ENCODE peak calls at places on chromosome 4, in six cellular contexts. Q, C, N, E, A and G are unnamed samples. For H3K9me3, the result is how much of the 10 kb centered on the place peaks cover.

GRCh38 chr4:108601517-108601916 is 18.9 kb upstream of the RPL34 start:
- DNase-seq in N (peak), C (no peak), Q (no peak), A (no peak), E (no peak), G (no peak)

GRCh38 chr4:3294401-3295241 is 1.8 kb downstream of the RGS12 start:
- DNase-seq in C (peak), Q (peak), A (no peak), E (no peak), N (no peak), G (no peak)

GRCh38 chr4:117324851-117325491 is 239.6 kb upstream of the TRAM1L1 start:
- DNase-seq in C (no peak), Q (peak), E (no peak), A (no peak), N (no peak), G (no peak)

GRCh38 chr4:26083987-26084386 is 170.0 kb downstream of the SMIM20 start:
- DNase-seq in A (no peak), N (no peak), E (no peak), C (no peak), Q (no peak), G (peak)

GRCh38 chr4:109803924-109804571 is 2.2 kb upstream of the CFI start:
- DNase-seq in N (peak), Q (no peak), E (peak), C (no peak), A (no peak), G (no peak)

GRCh38 chr4:153616005-153616555 is 68.0 kb upstream of the TLR2 start:
- DNase-seq in C (no peak), N (no peak), A (no peak), Q (no peak), E (no peak), G (no peak)

GRCh38 chr4:169270156-169270809 is 473 bp downstream of the SH3RF1 start:
- DNase-seq in E (peak), N (peak), A (no peak), Q (peak), C (peak), G (no peak)

GRCh38 chr4:186948361-186949291 is 225.0 kb upstream of the FAT1 start:
- DNase-seq in N (no peak), A (no peak), E (peak), Q (peak), C (no peak), G (no peak)

GRCh38 chr4:37389967-37390580 is 145.5 kb downstream of the NWD2 start:
- DNase-seq in C (no peak), N (peak), A (no peak), E (peak), Q (no peak), G (peak)

GRCh38 chr4:30717208-30718020 is 2.8 kb upstream of the PCDH7 start:
- DNase-seq in A (no peak), C (peak), N (no peak), E (peak), Q (no peak), G (no peak)

GRCh38 chr4:18957721-18958120 is 936.2 kb upstream of the LCORL start:
- DNase-seq in E (no peak), A (no peak), N (no peak), Q (no peak), C (no peak), G (no peak)

GRCh38 chr4:18954538-18954937 is 933.0 kb upstream of the LCORL start:
- DNase-seq in A (no peak), E (no peak), C (no peak), Q (no peak), N (no peak), G (no peak)

GRCh38 chr4:18953613-18954012 is 932.1 kb upstream of the LCORL start:
- DNase-seq in A (no peak), C (no peak), E (no peak), Q (no peak), N (no peak), G (no peak)
- H3K9me3 ChIP-seq in A (under half), C (under half), E (under half), Q (under half), N (under half), G (under half)

DNA sequence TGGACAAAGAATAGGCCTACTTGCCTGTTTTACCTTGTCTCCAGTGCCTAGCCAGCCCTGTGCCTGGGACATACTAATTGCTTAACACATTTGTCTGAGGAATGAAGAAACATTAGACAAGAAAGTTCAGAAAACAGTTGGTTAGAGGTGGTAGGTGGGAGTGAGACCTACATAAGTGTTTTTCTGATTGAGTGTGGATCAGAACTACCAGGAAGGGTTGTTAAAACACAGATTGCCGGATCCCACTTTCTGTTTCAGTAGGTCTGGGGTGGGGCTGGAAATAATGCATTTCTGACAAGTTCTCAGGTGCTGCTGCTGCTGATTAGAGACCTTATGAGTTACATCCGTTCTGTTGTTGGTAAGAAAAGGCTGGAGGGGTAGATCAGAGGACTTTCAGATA is 5.7 kb upstream of the JADE1 start:
- DNase-seq in Q (no peak), E (no peak), C (no peak), A (no peak), N (peak), G (no peak)
- H3K9me3 ChIP-seq in Q (under half), E (under half), C (under half), A (under half), N (under half), G (under half)

GRCh38 chr4:84786478-84786877 is 180.0 kb downstream of the WDFY3 start:
- DNase-seq in E (no peak), A (no peak), C (no peak), N (no peak), Q (no peak), G (no peak)

GRCh38 chr4:84778041-84778440 is 188.4 kb downstream of the WDFY3 start:
- DNase-seq in C (no peak), Q (no peak), E (no peak), A (no peak), N (no peak), G (no peak)

GRCh38 chr4:84780719-84781118 is 185.8 kb downstream of the WDFY3 start:
- DNase-seq in Q (no peak), E (no peak), A (no peak), C (no peak), N (no peak), G (no peak)

GRCh38 chr4:84782517-84782916 is 184.0 kb downstream of the WDFY3 start:
- DNase-seq in C (no peak), A (no peak), Q (no peak), E (no peak), N (no peak), G (no peak)
- H3K9me3 ChIP-seq in C (under half), A (under half), Q (under half), E (under half), N (under half), G (under half)

GRCh38 chr4:386708-387105 is 49.1 kb downstream of the ZNF141 start:
- DNase-seq in E (no peak), Q (no peak), N (no peak), A (no peak), C (no peak), G (no peak)

GRCh38 chr4:385934-386707 is 48.5 kb downstream of the ZNF141 start:
- DNase-seq in Q (no peak), A (no peak), C (no peak), N (no peak), E (no peak), G (no peak)

GRCh38 chr4:384311-385010 is 46.8 kb downstream of the ZNF141 start:
- DNase-seq in E (no peak), Q (no peak), C (no peak), A (no peak), N (no peak), G (no peak)
- H3K9me3 ChIP-seq in E (under half), Q (under half), C (half or more), A (half or more), N (under half), G (under half)

GRCh38 chr4:104352211-104352610 is 142.5 kb downstream of the CXXC4 start:
- DNase-seq in A (no peak), N (no peak), Q (no peak), E (no peak), C (no peak), G (no peak)
- H3K9me3 ChIP-seq in A (under half), N (under half), Q (under half), E (under half), C (under half), G (under half)

GRCh38 chr4:99934891-99935290 is 11.5 kb downstream of the DNAJB14 start:
- DNase-seq in C (no peak), N (no peak), A (no peak), Q (no peak), E (no peak), G (no peak)

GRCh38 chr4:99943904-99944437 is 2.4 kb downstream of the DNAJB14 start:
- DNase-seq in C (no peak), N (no peak), A (no peak), E (no peak), Q (no peak), G (no peak)

GRCh38 chr4:99938243-99938753 is 8.1 kb downstream of the DNAJB14 start:
- DNase-seq in N (no peak), C (no peak), Q (no peak), E (no peak), A (no peak), G (no peak)
- H3K9me3 ChIP-seq in N (under half), C (under half), Q (under half), E (under half), A (under half), G (under half)

DNA sequence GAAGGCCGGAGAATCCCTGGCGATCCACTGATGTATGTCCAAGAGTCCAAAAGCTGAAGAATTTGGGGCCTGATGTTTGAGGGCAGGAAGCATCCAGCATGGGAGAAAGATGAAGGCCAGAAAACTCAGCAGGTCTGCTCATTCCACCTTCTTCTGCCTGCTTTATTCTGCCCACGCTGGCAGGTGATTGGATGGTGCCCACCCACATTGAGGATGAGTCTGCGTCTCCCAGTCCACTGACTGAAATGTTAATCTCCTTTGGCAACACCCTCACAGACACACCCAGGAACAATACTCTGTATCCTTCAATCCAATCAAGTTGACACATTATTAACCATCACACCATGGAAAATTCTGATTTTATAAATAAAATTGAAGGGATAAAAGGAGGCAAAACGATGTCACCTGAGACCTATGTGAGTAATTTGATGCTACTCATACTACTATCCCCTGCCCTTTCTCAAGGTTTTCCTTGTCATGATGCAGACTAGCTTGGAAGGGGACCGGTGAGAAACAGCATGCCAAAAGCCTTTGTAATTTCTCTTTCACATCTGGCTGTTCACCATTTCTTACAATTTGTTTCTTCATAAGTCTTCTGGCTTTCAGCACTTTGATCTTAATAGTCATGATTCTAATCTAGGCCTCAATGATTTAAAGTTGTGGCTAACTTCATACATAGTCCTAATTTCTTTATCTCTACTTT is 9.7 kb upstream of the PYURF start:
- DNase-seq in Q (no peak), C (no peak), N (no peak), E (no peak), A (no peak), G (no peak)
- H3K9me3 ChIP-seq in Q (under half), C (under half), N (under half), E (under half), A (under half), G (under half)

GRCh38 chr4:256492-256891 is 48.8 kb downstream of the ZNF732 start:
- DNase-seq in Q (no peak), C (no peak), N (no peak), E (no peak), A (no peak), G (no peak)

GRCh38 chr4:252065-252601 is 53.1 kb downstream of the ZNF732 start:
- DNase-seq in E (no peak), A (no peak), Q (no peak), N (no peak), C (no peak), G (no peak)

GRCh38 chr4:253936-254756 is 51.1 kb downstream of the ZNF732 start:
- DNase-seq in Q (no peak), E (no peak), N (no peak), C (no peak), A (no peak), G (no peak)
- H3K9me3 ChIP-seq in Q (under half), E (under half), N (under half), C (half or more), A (half or more), G (under half)